ENCODE peak calls at places on chromosomes 3 and 15, in four cellular contexts. K is vagina, N is astrocyte, B is pancreas. Y is an unnamed sample. For H3K27me3 and H3K9me3, the result is how much of the 10 kb centered on the place peaks cover.

GRCh38 chr3:29412117-29412516 is 131.2 kb downstream of the RBMS3 start:
- DNase-seq in K (no peak), N (peak), B (no peak), Y (no peak)

GRCh38 chr3:167361356-167361755 is 18.7 kb downstream of the ZBBX start:
- DNase-seq in K (no peak), N (no peak), B (no peak), Y (no peak)

GRCh38 chr3:179670311-179670710 is 17.5 kb downstream of the USP13 start:
- DNase-seq in K (no peak), N (no peak), B (no peak), Y (no peak)

GRCh38 chr15:72472907-72473669 is 1.0 kb upstream of the ARIH1 start:
- DNase-seq in K (no peak), N (no peak), B (no peak), Y (no peak)

GRCh38 chr3:128698211-128699011 is 27.6 kb upstream of the RAB7A start:
- DNase-seq in K (no peak), N (no peak), B (peak), Y (peak)

GRCh38 chr3:20769430-20769829 is 583.4 kb upstream of the SGO1 start:
- DNase-seq in K (no peak), N (no peak), B (no peak), Y (no peak)

GRCh38 chr3:58471025-58471887 is 20.6 kb upstream of the KCTD6 start:
- DNase-seq in K (no peak), N (peak), B (peak), Y (peak)

GRCh38 chr3:10338591-10339369 is 17.9 kb upstream of the SEC13 start:
- DNase-seq in K (no peak), N (no peak), B (no peak), Y (no peak)

GRCh38 chr15:38688096-38688495 is 123.5 kb upstream of the RASGRP1 start:
- DNase-seq in K (no peak), N (no peak), B (no peak), Y (no peak)

GRCh38 chr15:69734699-69735098 is 282.1 kb downstream of the RPLP1 start:
- DNase-seq in K (no peak), N (no peak), B (no peak), Y (no peak)
- H3K27me3 ChIP-seq in K (under half), N (under half), B (under half), Y (under half)

DNA sequence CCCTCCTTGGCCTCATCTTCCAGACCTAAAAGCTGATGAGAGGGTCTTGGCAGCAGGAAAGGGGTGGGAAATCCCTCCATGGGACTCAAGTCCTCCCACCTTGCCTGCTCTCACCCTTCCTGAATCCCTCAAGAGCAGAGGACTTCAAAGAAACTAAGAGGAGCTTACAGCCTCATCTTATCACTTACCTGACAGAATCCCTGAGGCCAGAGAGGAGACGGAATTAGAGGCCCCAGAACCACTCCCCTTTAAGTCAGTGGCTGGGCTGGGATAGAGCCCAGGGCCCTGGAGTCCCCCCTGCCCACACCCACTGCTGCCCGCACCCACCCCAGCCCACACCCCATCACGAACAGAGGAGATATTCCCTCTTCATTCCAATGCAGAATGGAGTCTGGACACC is 15.2 kb downstream of the LOXL1 start:
- DNase-seq in K (no peak), N (no peak), B (no peak), Y (no peak)
- H3K4me3 ChIP-seq in K (no peak), N (peak), B (no peak), Y (no peak)

GRCh38 chr15:25239471-25240345 is 199.1 kb downstream of the UBE3A start:
- DNase-seq in K (no peak), N (no peak), B (no peak), Y (no peak)

GRCh38 chr15:25241241-25241801 is 197.5 kb downstream of the UBE3A start:
- DNase-seq in K (no peak), N (no peak), B (no peak), Y (no peak)

GRCh38 chr15:25238716-25239470 is 199.9 kb downstream of the UBE3A start:
- DNase-seq in K (no peak), N (no peak), B (no peak), Y (no peak)

GRCh38 chr15:25242166-25242879 is 196.5 kb downstream of the UBE3A start:
- DNase-seq in K (no peak), N (no peak), B (no peak), Y (no peak)

GRCh38 chr15:25240461-25241021 is 198.3 kb downstream of the UBE3A start:
- DNase-seq in K (no peak), N (no peak), B (no peak), Y (no peak)
- H3K9me3 ChIP-seq in K (under half), N (under half), B (under half), Y (under half)

GRCh38 chr3:138011722-138012121 is 1.8 kb downstream of the CLDN18 start:
- DNase-seq in K (no peak), N (no peak), B (no peak), Y (no peak)

GRCh38 chr3:138012526-138012925 is 2.6 kb downstream of the CLDN18 start:
- DNase-seq in K (no peak), N (no peak), B (no peak), Y (no peak)

GRCh38 chr3:138009476-138010272 is at the start of gene CLDN18:
- DNase-seq in K (no peak), N (peak), B (no peak), Y (no peak)

GRCh38 chr3:138007898-138008297 is 2.1 kb upstream of the CLDN18 start:
- DNase-seq in K (no peak), N (no peak), B (no peak), Y (no peak)

GRCh38 chr3:138010273-138010590 is 267 bp downstream of the CLDN18 start:
- DNase-seq in K (no peak), N (no peak), B (no peak), Y (no peak)
- H3K27me3 ChIP-seq in K (under half), N (under half), B (under half), Y (under half)

GRCh38 chr3:48475188-48475587 is 28.7 kb downstream of the ATRIP start:
- DNase-seq in K (no peak), N (no peak), B (no peak), Y (no peak)
- H3K4me3 ChIP-seq in K (no peak), N (no peak), B (no peak), Y (no peak)

DNA sequence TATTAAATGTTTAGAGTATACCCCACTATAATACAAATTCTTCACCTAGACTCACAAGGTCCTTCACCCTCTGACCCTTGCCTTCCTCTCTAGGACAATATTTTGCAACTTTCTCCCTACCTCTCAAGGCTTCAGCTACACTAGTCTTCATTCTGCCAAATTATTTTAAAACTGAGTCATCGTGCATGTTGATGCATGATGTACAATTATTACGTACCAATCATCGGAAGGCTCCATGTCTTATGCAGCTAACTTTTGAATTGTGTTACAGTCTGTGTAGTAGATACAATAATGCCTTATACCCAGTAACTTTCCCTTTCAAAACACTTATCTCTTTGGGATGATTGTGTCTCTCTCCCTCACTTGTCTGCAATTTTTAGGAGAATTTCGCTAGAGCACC is 98.5 kb upstream of the ROBO2 start:
- DNase-seq in K (no peak), N (no peak), B (no peak), Y (no peak)
- H3K9me3 ChIP-seq in K (under half), N (under half), B (under half), Y (under half)

Y was measured in MG63.